ENCODE peak calls at places on chromosomes 16 and 17, in nine cellular contexts. One of them, this sample, is unnamed.

GRCh38 chr16:53626816-53627215 is 76.8 kb downstream of the RPGRIP1L start:
- DNase-seq in NCI-H748 treated with DMSO at 0.1 percent for 48 hours: no peak
- DNase-seq in activated CD8-positive, alpha-beta T cell treated with anti-CD3 and anti-CD28 coated beads for 36 hours: no peak
- DNase-seq in psoas muscle: no peak
- DNase-seq in right cardiac atrium: no peak
- DNase-seq in cardiac fibroblast: no peak
- DNase-seq in fibroblast of the aortic adventitia: no peak
- DNase-seq in lower lobe of right lung: no peak
- DNase-seq in adrenal gland: no peak
- DNase-seq in this sample: no peak

GRCh38 chr17:80772906-80773242 is 218.8 kb upstream of the CHMP6 start:
- DNase-seq in NCI-H748 treated with DMSO at 0.1 percent for 48 hours: no peak
- DNase-seq in activated CD8-positive, alpha-beta T cell treated with anti-CD3 and anti-CD28 coated beads for 36 hours: no peak
- DNase-seq in psoas muscle: no peak
- DNase-seq in right cardiac atrium: no peak
- DNase-seq in cardiac fibroblast: no peak
- DNase-seq in fibroblast of the aortic adventitia: no peak
- DNase-seq in lower lobe of right lung: no peak
- DNase-seq in adrenal gland: no peak
- DNase-seq in this sample: no peak

GRCh38 chr17:44307387-44308186 is 814 bp upstream of the RUNDC3A start:
- DNase-seq in NCI-H748 treated with DMSO at 0.1 percent for 48 hours: peak; percentile 21
- DNase-seq in activated CD8-positive, alpha-beta T cell treated with anti-CD3 and anti-CD28 coated beads for 36 hours: no peak
- DNase-seq in psoas muscle: peak; percentile 42
- DNase-seq in right cardiac atrium: no peak
- DNase-seq in cardiac fibroblast: peak; percentile 40
- DNase-seq in fibroblast of the aortic adventitia: peak; percentile 37
- DNase-seq in lower lobe of right lung: no peak
- DNase-seq in adrenal gland: peak; percentile 88
- DNase-seq in this sample: peak; percentile 26

GRCh38 chr17:66511125-66511524 is 208.7 kb downstream of the PRKCA start:
- DNase-seq in NCI-H748 treated with DMSO at 0.1 percent for 48 hours: no peak
- DNase-seq in activated CD8-positive, alpha-beta T cell treated with anti-CD3 and anti-CD28 coated beads for 36 hours: no peak
- DNase-seq in psoas muscle: no peak
- DNase-seq in right cardiac atrium: no peak
- DNase-seq in cardiac fibroblast: no peak
- DNase-seq in fibroblast of the aortic adventitia: no peak
- DNase-seq in lower lobe of right lung: no peak
- DNase-seq in adrenal gland: no peak
- DNase-seq in this sample: no peak

GRCh38 chr16:14286381-14287230 is 215.5 kb downstream of the MRTFB start:
- DNase-seq in NCI-H748 treated with DMSO at 0.1 percent for 48 hours: peak; percentile 1
- DNase-seq in activated CD8-positive, alpha-beta T cell treated with anti-CD3 and anti-CD28 coated beads for 36 hours: peak; percentile 42
- DNase-seq in psoas muscle: no peak
- DNase-seq in right cardiac atrium: peak; percentile 69
- DNase-seq in cardiac fibroblast: peak; percentile 57
- DNase-seq in fibroblast of the aortic adventitia: no peak
- DNase-seq in lower lobe of right lung: no peak
- DNase-seq in adrenal gland: no peak
- DNase-seq in this sample: peak; percentile 12

GRCh38 chr17:51703364-51704341 is 443.3 kb downstream of the UTP18 start:
- DNase-seq in NCI-H748 treated with DMSO at 0.1 percent for 48 hours: no peak
- DNase-seq in activated CD8-positive, alpha-beta T cell treated with anti-CD3 and anti-CD28 coated beads for 36 hours: no peak
- DNase-seq in psoas muscle: peak; percentile 59
- DNase-seq in right cardiac atrium: peak; percentile 95
- DNase-seq in cardiac fibroblast: peak; percentile 8
- DNase-seq in fibroblast of the aortic adventitia: peak; percentile 69
- DNase-seq in lower lobe of right lung: no peak
- DNase-seq in adrenal gland: peak; percentile 77
- DNase-seq in this sample: peak; percentile 19

GRCh38 chr17:76076765-76077581 is 2.0 kb upstream of the ZACN start:
- DNase-seq in NCI-H748 treated with DMSO at 0.1 percent for 48 hours: no peak
- DNase-seq in activated CD8-positive, alpha-beta T cell treated with anti-CD3 and anti-CD28 coated beads for 36 hours: peak; percentile 72
- DNase-seq in psoas muscle: no peak
- DNase-seq in right cardiac atrium: no peak
- DNase-seq in cardiac fibroblast: no peak
- DNase-seq in fibroblast of the aortic adventitia: no peak
- DNase-seq in lower lobe of right lung: no peak
- DNase-seq in adrenal gland: no peak
- DNase-seq in this sample: peak; percentile 30

GRCh38 chr16:86515420-86515779 is 5.1 kb downstream of the FOXF1 start:
- DNase-seq in NCI-H748 treated with DMSO at 0.1 percent for 48 hours: no peak
- DNase-seq in activated CD8-positive, alpha-beta T cell treated with anti-CD3 and anti-CD28 coated beads for 36 hours: no peak
- DNase-seq in psoas muscle: no peak
- DNase-seq in right cardiac atrium: no peak
- DNase-seq in cardiac fibroblast: no peak
- DNase-seq in fibroblast of the aortic adventitia: no peak
- DNase-seq in lower lobe of right lung: no peak
- DNase-seq in adrenal gland: no peak
- DNase-seq in this sample: no peak

GRCh38 chr17:65551641-65552040 is 9.8 kb downstream of the AXIN2 start:
- DNase-seq in NCI-H748 treated with DMSO at 0.1 percent for 48 hours: no peak
- DNase-seq in activated CD8-positive, alpha-beta T cell treated with anti-CD3 and anti-CD28 coated beads for 36 hours: no peak
- DNase-seq in psoas muscle: no peak
- DNase-seq in right cardiac atrium: peak; percentile 72
- DNase-seq in cardiac fibroblast: no peak
- DNase-seq in fibroblast of the aortic adventitia: no peak
- DNase-seq in lower lobe of right lung: no peak
- DNase-seq in adrenal gland: no peak
- DNase-seq in this sample: no peak

GRCh38 chr17:44400226-44400847 is 10.9 kb upstream of the ITGA2B start:
- DNase-seq in NCI-H748 treated with DMSO at 0.1 percent for 48 hours: no peak
- DNase-seq in activated CD8-positive, alpha-beta T cell treated with anti-CD3 and anti-CD28 coated beads for 36 hours: no peak
- DNase-seq in psoas muscle: no peak
- DNase-seq in right cardiac atrium: no peak
- DNase-seq in cardiac fibroblast: peak; percentile 51
- DNase-seq in fibroblast of the aortic adventitia: peak; percentile 54
- DNase-seq in lower lobe of right lung: no peak
- DNase-seq in adrenal gland: no peak
- DNase-seq in this sample: peak; percentile 9

GRCh38 chr17:34178047-34178446 is 77.0 kb upstream of the CCL2 start:
- DNase-seq in NCI-H748 treated with DMSO at 0.1 percent for 48 hours: no peak
- DNase-seq in activated CD8-positive, alpha-beta T cell treated with anti-CD3 and anti-CD28 coated beads for 36 hours: no peak
- DNase-seq in psoas muscle: no peak
- DNase-seq in right cardiac atrium: no peak
- DNase-seq in cardiac fibroblast: peak; percentile 18
- DNase-seq in fibroblast of the aortic adventitia: no peak
- DNase-seq in lower lobe of right lung: no peak
- DNase-seq in adrenal gland: no peak
- DNase-seq in this sample: no peak

GRCh38 chr16:70289229-70290098 is at the start of gene AARS1:
- DNase-seq in NCI-H748 treated with DMSO at 0.1 percent for 48 hours: peak; percentile 95
- DNase-seq in activated CD8-positive, alpha-beta T cell treated with anti-CD3 and anti-CD28 coated beads for 36 hours: peak; percentile 97
- DNase-seq in psoas muscle: peak; percentile 97
- DNase-seq in right cardiac atrium: peak; percentile 98
- DNase-seq in cardiac fibroblast: peak; percentile 100
- DNase-seq in fibroblast of the aortic adventitia: peak; percentile 100
- DNase-seq in lower lobe of right lung: peak; percentile 97
- DNase-seq in adrenal gland: peak; percentile 99
- DNase-seq in this sample: peak; percentile 100

GRCh38 chr17:76071497-76072148 is 694 bp downstream of the SRP68 start:
- DNase-seq in NCI-H748 treated with DMSO at 0.1 percent for 48 hours: no peak
- DNase-seq in activated CD8-positive, alpha-beta T cell treated with anti-CD3 and anti-CD28 coated beads for 36 hours: peak; percentile 44
- DNase-seq in psoas muscle: no peak
- DNase-seq in right cardiac atrium: no peak
- DNase-seq in cardiac fibroblast: no peak
- DNase-seq in fibroblast of the aortic adventitia: no peak
- DNase-seq in lower lobe of right lung: no peak
- DNase-seq in adrenal gland: no peak
- DNase-seq in this sample: no peak

GRCh38 chr16:17475104-17475503 is 4.3 kb upstream of the XYLT1 start:
- DNase-seq in NCI-H748 treated with DMSO at 0.1 percent for 48 hours: no peak
- DNase-seq in activated CD8-positive, alpha-beta T cell treated with anti-CD3 and anti-CD28 coated beads for 36 hours: peak; percentile 38
- DNase-seq in psoas muscle: no peak
- DNase-seq in right cardiac atrium: no peak
- DNase-seq in cardiac fibroblast: no peak
- DNase-seq in fibroblast of the aortic adventitia: no peak
- DNase-seq in lower lobe of right lung: no peak
- DNase-seq in adrenal gland: no peak
- DNase-seq in this sample: no peak

GRCh38 chr17:78993981-78994671 is 14.4 kb upstream of the LGALS3BP start:
- DNase-seq in NCI-H748 treated with DMSO at 0.1 percent for 48 hours: no peak
- DNase-seq in activated CD8-positive, alpha-beta T cell treated with anti-CD3 and anti-CD28 coated beads for 36 hours: no peak
- DNase-seq in psoas muscle: no peak
- DNase-seq in right cardiac atrium: peak; percentile 52
- DNase-seq in cardiac fibroblast: no peak
- DNase-seq in fibroblast of the aortic adventitia: no peak
- DNase-seq in lower lobe of right lung: no peak
- DNase-seq in adrenal gland: no peak
- DNase-seq in this sample: no peak

GRCh38 chr16:12456355-12456754 is 347.3 kb downstream of the CPPED1 start:
- DNase-seq in NCI-H748 treated with DMSO at 0.1 percent for 48 hours: no peak
- DNase-seq in activated CD8-positive, alpha-beta T cell treated with anti-CD3 and anti-CD28 coated beads for 36 hours: no peak
- DNase-seq in psoas muscle: no peak
- DNase-seq in right cardiac atrium: no peak
- DNase-seq in cardiac fibroblast: no peak
- DNase-seq in fibroblast of the aortic adventitia: no peak
- DNase-seq in lower lobe of right lung: no peak
- DNase-seq in adrenal gland: no peak
- DNase-seq in this sample: no peak

GRCh38 chr17:15910791-15911190 is 34.1 kb upstream of the ADORA2B start:
- DNase-seq in NCI-H748 treated with DMSO at 0.1 percent for 48 hours: no peak
- DNase-seq in activated CD8-positive, alpha-beta T cell treated with anti-CD3 and anti-CD28 coated beads for 36 hours: no peak
- DNase-seq in psoas muscle: no peak
- DNase-seq in right cardiac atrium: no peak
- DNase-seq in cardiac fibroblast: no peak
- DNase-seq in fibroblast of the aortic adventitia: no peak
- DNase-seq in lower lobe of right lung: no peak
- DNase-seq in adrenal gland: no peak
- DNase-seq in this sample: peak; percentile 14

GRCh38 chr17:44176257-44176656 is 5.8 kb downstream of the ASB16 start:
- DNase-seq in NCI-H748 treated with DMSO at 0.1 percent for 48 hours: no peak
- DNase-seq in activated CD8-positive, alpha-beta T cell treated with anti-CD3 and anti-CD28 coated beads for 36 hours: no peak
- DNase-seq in psoas muscle: no peak
- DNase-seq in right cardiac atrium: no peak
- DNase-seq in cardiac fibroblast: no peak
- DNase-seq in fibroblast of the aortic adventitia: no peak
- DNase-seq in lower lobe of right lung: no peak
- DNase-seq in adrenal gland: no peak
- DNase-seq in this sample: peak; percentile 56

GRCh38 chr17:78557598-78558039 is 19.6 kb downstream of the DNAH17 start:
- DNase-seq in NCI-H748 treated with DMSO at 0.1 percent for 48 hours: no peak
- DNase-seq in activated CD8-positive, alpha-beta T cell treated with anti-CD3 and anti-CD28 coated beads for 36 hours: no peak
- DNase-seq in psoas muscle: no peak
- DNase-seq in right cardiac atrium: no peak
- DNase-seq in cardiac fibroblast: peak; percentile 36
- DNase-seq in fibroblast of the aortic adventitia: peak; percentile 48
- DNase-seq in lower lobe of right lung: no peak
- DNase-seq in adrenal gland: no peak
- DNase-seq in this sample: peak; percentile 11

GRCh38 chr17:18319604-18320256 is 4.6 kb downstream of the SMCR8 start:
- DNase-seq in NCI-H748 treated with DMSO at 0.1 percent for 48 hours: peak; percentile 15
- DNase-seq in activated CD8-positive, alpha-beta T cell treated with anti-CD3 and anti-CD28 coated beads for 36 hours: peak; percentile 30
- DNase-seq in psoas muscle: no peak
- DNase-seq in right cardiac atrium: no peak
- DNase-seq in cardiac fibroblast: peak; percentile 84
- DNase-seq in fibroblast of the aortic adventitia: peak; percentile 74
- DNase-seq in lower lobe of right lung: no peak
- DNase-seq in adrenal gland: peak; percentile 67
- DNase-seq in this sample: peak; percentile 81

GRCh38 chr16:65312071-65312470 is 190.2 kb upstream of the CDH11 start:
- DNase-seq in NCI-H748 treated with DMSO at 0.1 percent for 48 hours: no peak
- DNase-seq in activated CD8-positive, alpha-beta T cell treated with anti-CD3 and anti-CD28 coated beads for 36 hours: no peak
- DNase-seq in psoas muscle: no peak
- DNase-seq in right cardiac atrium: no peak
- DNase-seq in cardiac fibroblast: peak; percentile 24
- DNase-seq in fibroblast of the aortic adventitia: peak; percentile 53
- DNase-seq in lower lobe of right lung: no peak
- DNase-seq in adrenal gland: no peak
- DNase-seq in this sample: peak; percentile 75

GRCh38 chr17:5033352-5034015 is 1.7 kb downstream of the SLC52A1 start:
- DNase-seq in NCI-H748 treated with DMSO at 0.1 percent for 48 hours: no peak
- DNase-seq in activated CD8-positive, alpha-beta T cell treated with anti-CD3 and anti-CD28 coated beads for 36 hours: no peak
- DNase-seq in psoas muscle: no peak
- DNase-seq in right cardiac atrium: no peak
- DNase-seq in cardiac fibroblast: no peak
- DNase-seq in fibroblast of the aortic adventitia: no peak
- DNase-seq in lower lobe of right lung: no peak
- DNase-seq in adrenal gland: no peak
- DNase-seq in this sample: no peak

GRCh38 chr17:67891481-67892119 is 66.3 kb downstream of the BPTF start:
- DNase-seq in NCI-H748 treated with DMSO at 0.1 percent for 48 hours: no peak
- DNase-seq in activated CD8-positive, alpha-beta T cell treated with anti-CD3 and anti-CD28 coated beads for 36 hours: no peak
- DNase-seq in psoas muscle: no peak
- DNase-seq in right cardiac atrium: no peak
- DNase-seq in cardiac fibroblast: peak; percentile 61
- DNase-seq in fibroblast of the aortic adventitia: peak; percentile 72
- DNase-seq in lower lobe of right lung: no peak
- DNase-seq in adrenal gland: peak; percentile 57
- DNase-seq in this sample: peak; percentile 64

GRCh38 chr16:75074920-75075687 is 41.5 kb downstream of the LDHD start:
- DNase-seq in NCI-H748 treated with DMSO at 0.1 percent for 48 hours: no peak
- DNase-seq in activated CD8-positive, alpha-beta T cell treated with anti-CD3 and anti-CD28 coated beads for 36 hours: peak; percentile 90
- DNase-seq in psoas muscle: no peak
- DNase-seq in right cardiac atrium: peak; percentile 56
- DNase-seq in cardiac fibroblast: peak; percentile 75
- DNase-seq in fibroblast of the aortic adventitia: no peak
- DNase-seq in lower lobe of right lung: no peak
- DNase-seq in adrenal gland: peak; percentile 29
- DNase-seq in this sample: no peak

GRCh38 chr16:47905771-47906170 is 250.0 kb downstream of the ABCC12 start:
- DNase-seq in NCI-H748 treated with DMSO at 0.1 percent for 48 hours: no peak
- DNase-seq in activated CD8-positive, alpha-beta T cell treated with anti-CD3 and anti-CD28 coated beads for 36 hours: no peak
- DNase-seq in psoas muscle: no peak
- DNase-seq in right cardiac atrium: no peak
- DNase-seq in cardiac fibroblast: no peak
- DNase-seq in fibroblast of the aortic adventitia: no peak
- DNase-seq in lower lobe of right lung: no peak
- DNase-seq in adrenal gland: no peak
- DNase-seq in this sample: no peak

GRCh38 chr17:63274156-63274555 is 171.9 kb downstream of the CYB561 start:
- DNase-seq in NCI-H748 treated with DMSO at 0.1 percent for 48 hours: no peak
- DNase-seq in activated CD8-positive, alpha-beta T cell treated with anti-CD3 and anti-CD28 coated beads for 36 hours: no peak
- DNase-seq in psoas muscle: peak; percentile 18
- DNase-seq in right cardiac atrium: peak; percentile 71
- DNase-seq in cardiac fibroblast: peak; percentile 83
- DNase-seq in fibroblast of the aortic adventitia: peak; percentile 87
- DNase-seq in lower lobe of right lung: no peak
- DNase-seq in adrenal gland: no peak
- DNase-seq in this sample: peak; percentile 95

GRCh38 chr16:85171809-85172464 is 59.7 kb upstream of the CIBAR2 start:
- DNase-seq in NCI-H748 treated with DMSO at 0.1 percent for 48 hours: no peak
- DNase-seq in activated CD8-positive, alpha-beta T cell treated with anti-CD3 and anti-CD28 coated beads for 36 hours: no peak
- DNase-seq in psoas muscle: no peak
- DNase-seq in right cardiac atrium: peak; percentile 77
- DNase-seq in cardiac fibroblast: peak; percentile 33
- DNase-seq in fibroblast of the aortic adventitia: no peak
- DNase-seq in lower lobe of right lung: peak; percentile 46
- DNase-seq in adrenal gland: no peak
- DNase-seq in this sample: no peak

GRCh38 chr17:81388612-81389367 is 6.5 kb upstream of the BAHCC1 start:
- DNase-seq in NCI-H748 treated with DMSO at 0.1 percent for 48 hours: no peak
- DNase-seq in activated CD8-positive, alpha-beta T cell treated with anti-CD3 and anti-CD28 coated beads for 36 hours: no peak
- DNase-seq in psoas muscle: peak; percentile 60
- DNase-seq in right cardiac atrium: peak; percentile 72
- DNase-seq in cardiac fibroblast: no peak
- DNase-seq in fibroblast of the aortic adventitia: no peak
- DNase-seq in lower lobe of right lung: no peak
- DNase-seq in adrenal gland: peak; percentile 86
- DNase-seq in this sample: no peak

GRCh38 chr17:14205992-14206461 is 30.6 kb downstream of the CDRT15 start:
- DNase-seq in NCI-H748 treated with DMSO at 0.1 percent for 48 hours: no peak
- DNase-seq in activated CD8-positive, alpha-beta T cell treated with anti-CD3 and anti-CD28 coated beads for 36 hours: peak; percentile 72
- DNase-seq in psoas muscle: peak; percentile 78
- DNase-seq in right cardiac atrium: peak; percentile 84
- DNase-seq in cardiac fibroblast: no peak
- DNase-seq in fibroblast of the aortic adventitia: no peak
- DNase-seq in lower lobe of right lung: peak; percentile 89
- DNase-seq in adrenal gland: no peak
- DNase-seq in this sample: no peak

GRCh38 chr16:1244881-1245280 is 4.4 kb downstream of the TPSAB1 start:
- DNase-seq in NCI-H748 treated with DMSO at 0.1 percent for 48 hours: no peak
- DNase-seq in activated CD8-positive, alpha-beta T cell treated with anti-CD3 and anti-CD28 coated beads for 36 hours: peak; percentile 23
- DNase-seq in psoas muscle: no peak
- DNase-seq in right cardiac atrium: no peak
- DNase-seq in cardiac fibroblast: no peak
- DNase-seq in fibroblast of the aortic adventitia: no peak
- DNase-seq in lower lobe of right lung: peak; percentile 50
- DNase-seq in adrenal gland: peak; percentile 35
- DNase-seq in this sample: no peak

GRCh38 chr16:83356986-83357385 is 450.8 kb upstream of the HSBP1 start:
- DNase-seq in NCI-H748 treated with DMSO at 0.1 percent for 48 hours: no peak
- DNase-seq in activated CD8-positive, alpha-beta T cell treated with anti-CD3 and anti-CD28 coated beads for 36 hours: no peak
- DNase-seq in psoas muscle: no peak
- DNase-seq in right cardiac atrium: no peak
- DNase-seq in cardiac fibroblast: no peak
- DNase-seq in fibroblast of the aortic adventitia: no peak
- DNase-seq in lower lobe of right lung: no peak
- DNase-seq in adrenal gland: no peak
- DNase-seq in this sample: no peak